ENCODE peak calls at places on chromosome 6, in nine cellular contexts. O is A549, Y is neural progenitor cell, C is mammary epithelial cell, Z is HCT116, K is OCI-LY7, E is IMR-90, T is H9, M is GM23248. N is an unnamed sample.

GRCh38 chr6:52760105-52760765 is 3.0 kb downstream of the GSTA2 start:
- DNase-seq in K (no peak), Y (no peak), C (no peak), O (no peak), E (no peak), M (no peak), Z (no peak), T (no peak), N (no peak)

GRCh38 chr6:4829089-4829488 is 52.9 kb downstream of the CDYL start:
- DNase-seq in M (no peak), Z (no peak), E (no peak), K (no peak), T (no peak), C (no peak), Y (no peak), O (no peak), N (no peak)

GRCh38 chr6:11854418-11855165 is 76.0 kb upstream of the ADTRP start:
- DNase-seq in O (peak; percentile 5), Y (no peak), Z (no peak), T (no peak), M (peak; percentile 57), C (peak; percentile 81), E (peak; percentile 89), K (no peak), N (no peak)

GRCh38 chr6:3873051-3873450 is 23.9 kb downstream of the FAM50B start:
- DNase-seq in M (peak; percentile 6), T (no peak), Y (no peak), Z (no peak), K (no peak), O (no peak), E (no peak), C (no peak), N (no peak)

GRCh38 chr6:111852704-111853103 is 20.5 kb downstream of the FYN start:
- DNase-seq in E (peak; percentile 34), O (no peak), C (no peak), T (no peak), K (no peak), M (peak; percentile 74), Y (no peak), Z (no peak), N (peak; percentile 61)

GRCh38 chr6:90315354-90315960 is 18.8 kb upstream of the BACH2 start:
- DNase-seq in E (no peak), Y (no peak), T (no peak), C (no peak), K (peak; percentile 92), M (no peak), Z (no peak), O (no peak), N (no peak)

GRCh38 chr6:12528581-12529363 is 187.8 kb upstream of the PHACTR1 start:
- DNase-seq in E (no peak), C (no peak), M (no peak), Z (no peak), K (no peak), O (no peak), T (no peak), Y (peak; percentile 22), N (no peak)

GRCh38 chr6:116180375-116180774 is 54.4 kb upstream of the COL10A1 start:
- DNase-seq in K (no peak), O (no peak), Y (no peak), E (no peak), Z (no peak), C (no peak), T (no peak), M (no peak), N (no peak)

GRCh38 chr6:63571883-63572732 is at the start of the genes LOC128125822 and PTP4A1:
- DNase-seq in Z (peak; percentile 92), O (peak; percentile 60), E (peak; percentile 98), C (peak; percentile 96), M (peak; percentile 99), Y (peak; percentile 99), K (peak; percentile 99), T (peak; percentile 98), N (peak; percentile 98)

GRCh38 chr6:19669206-19669605 is 168.0 kb upstream of the ID4 start:
- DNase-seq in K (no peak), C (no peak), T (no peak), Y (no peak), M (peak; percentile 54), O (no peak), E (no peak), Z (no peak), N (no peak)

GRCh38 chr6:125253881-125254280 is 47.9 kb downstream of the HDDC2 start:
- DNase-seq in M (no peak), C (peak; percentile 50), Z (no peak), T (no peak), O (no peak), Y (no peak), K (no peak), E (no peak), N (no peak)

GRCh38 chr6:89909991-89910390 is 15.7 kb downstream of the GJA10 start:
- DNase-seq in T (no peak), Z (no peak), E (no peak), C (no peak), O (no peak), Y (peak; percentile 50), M (no peak), K (no peak), N (no peak)

GRCh38 chr6:36833182-36833789 is 6.0 kb downstream of the CPNE5 start:
- DNase-seq in C (no peak), M (no peak), T (no peak), E (no peak), Y (no peak), O (no peak), K (no peak), Z (no peak), N (no peak)

GRCh38 chr6:142987490-142987889 is 42.5 kb upstream of the HIVEP2 start:
- DNase-seq in M (no peak), Z (no peak), O (no peak), E (no peak), T (no peak), C (no peak), Y (no peak), K (no peak), N (no peak)

GRCh38 chr6:1525364-1526038 is 84.2 kb upstream of the FOXC1 start:
- DNase-seq in E (peak; percentile 23), O (no peak), C (no peak), K (no peak), Y (no peak), M (no peak), Z (no peak), T (no peak), N (no peak)

GRCh38 chr6:12150812-12151432 is 138.8 kb downstream of the HIVEP1 start:
- DNase-seq in C (no peak), T (peak; percentile 63), M (peak; percentile 25), E (no peak), O (peak; percentile 25), Y (peak; percentile 72), Z (peak; percentile 19), K (peak; percentile 47), N (peak; percentile 56)

GRCh38 chr6:125787791-125788190 is 3.0 kb upstream of the NCOA7 start:
- DNase-seq in T (no peak), C (no peak), Z (no peak), O (no peak), M (peak; percentile 49), K (peak; percentile 43), E (peak; percentile 54), Y (no peak), N (peak; percentile 79)

GRCh38 chr6:4577406-4577805 is 198.8 kb upstream of the CDYL start:
- DNase-seq in T (no peak), C (no peak), E (peak; percentile 99), K (no peak), O (no peak), Z (no peak), Y (no peak), M (peak; percentile 92), N (no peak)

GRCh38 chr6:38077488-38078015 is 258.0 kb downstream of the ZFAND3 start:
- DNase-seq in C (no peak), O (no peak), M (no peak), Z (no peak), Y (no peak), T (no peak), E (no peak), K (no peak), N (no peak)

DNA sequence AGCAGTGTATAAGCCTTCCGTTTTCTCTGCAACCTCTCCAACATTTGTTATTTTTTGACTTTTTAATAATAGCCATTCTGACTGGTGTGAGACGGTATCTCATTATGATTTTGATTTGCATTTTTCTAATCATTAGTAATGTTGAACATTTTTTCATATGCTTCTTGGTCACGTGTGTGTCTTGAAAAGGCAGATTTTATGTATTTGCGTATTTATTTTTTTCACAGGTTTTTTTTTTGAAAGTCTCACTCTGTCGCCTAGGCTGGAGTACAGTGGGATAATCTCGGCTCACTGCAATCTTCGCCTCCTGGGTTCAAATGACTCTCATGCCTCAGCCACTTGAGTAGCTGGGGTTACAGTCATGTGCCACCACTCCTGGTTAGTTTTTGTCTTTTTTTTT is 1.7 kb upstream of the HLA-DMB start:
- DNase-seq in Z (no peak), C (no peak), K (no peak), M (no peak), E (no peak), O (no peak), Y (no peak), T (no peak), N (peak; percentile 61)
- H3K4me2 ChIP-seq in Z (no peak overlapping the region), C (no peak overlapping the region), K (peak overlapping the region; percentile 95), M (no peak overlapping the region), E (no peak overlapping the region), O (no peak overlapping the region), Y (no peak overlapping the region), T (no peak overlapping the region), N (peak overlapping the region; percentile 94)

DNA sequence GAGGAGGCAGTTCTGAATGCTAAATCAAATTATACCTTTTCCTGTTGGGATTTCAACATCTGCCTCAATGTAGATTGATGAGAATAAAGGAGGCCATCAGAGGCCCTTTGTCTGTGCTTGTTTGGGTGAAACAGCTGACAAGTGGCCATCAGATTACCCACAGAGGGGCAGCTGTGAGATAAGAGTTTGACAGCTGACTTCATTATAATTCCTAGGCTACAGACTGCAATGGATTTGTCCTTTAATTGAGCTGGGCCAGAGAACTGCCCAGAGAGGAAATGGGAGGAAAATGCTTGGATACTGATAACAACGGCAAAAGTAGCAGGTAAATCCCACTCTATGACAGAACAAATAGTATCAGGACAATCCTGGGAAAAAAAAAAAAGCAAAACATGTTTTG is 649.4 kb downstream of the HDGFL1 start:
- DNase-seq in C (no peak), T (peak; percentile 39), E (no peak), O (no peak), Y (peak; percentile 84), M (no peak), K (no peak), Z (no peak), N (no peak)
- H3K9me3 ChIP-seq in C (peaks cover 7% of the 10 kb centered on the region), T (no peaks in the 10 kb centered on the region), E (no peaks in the 10 kb centered on the region), O (no peaks in the 10 kb centered on the region), Y (no peaks in the 10 kb centered on the region), M (no peaks in the 10 kb centered on the region), K (no peaks in the 10 kb centered on the region), Z (peaks cover 6% of the 10 kb centered on the region), N (peaks cover 9% of the 10 kb centered on the region)

DNA sequence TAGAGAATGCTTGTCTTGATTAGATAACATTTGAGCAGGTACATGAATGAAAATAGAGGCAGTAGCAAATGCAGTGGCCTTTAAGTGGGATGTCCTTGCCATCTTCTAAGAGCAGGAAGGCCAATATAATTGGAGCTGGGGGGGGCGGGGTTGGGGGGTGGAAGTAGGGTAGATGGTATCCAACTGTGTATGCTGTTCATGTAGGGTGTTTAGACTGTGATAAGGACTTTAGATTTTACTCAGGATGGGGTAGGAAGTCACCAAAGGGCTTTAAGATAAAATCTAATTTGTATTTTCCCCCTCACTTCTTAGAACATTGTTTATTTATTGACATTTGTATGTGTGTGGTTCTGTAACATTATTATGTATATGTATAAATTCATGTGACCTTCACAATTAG is 12.0 kb downstream of the TAB2 start:
- DNase-seq in K (no peak), Y (no peak), T (no peak), M (no peak), E (no peak), C (no peak), O (no peak), Z (no peak), N (no peak)
- H3K4me2 ChIP-seq in K (no peak overlapping the region), Y (no peak overlapping the region), T (no peak overlapping the region), M (no peak overlapping the region), E (no peak overlapping the region), C (no peak overlapping the region), O (no peak overlapping the region), Z (no peak overlapping the region), N (no peak overlapping the region)

GRCh38 chr6:168007592-168008338 is 10.3 kb downstream of the KIF25 start:
- DNase-seq in O (peak; percentile 18), T (no peak), Z (peak; percentile 83), Y (no peak), E (peak; percentile 99), K (no peak), M (peak; percentile 96), C (peak; percentile 98), N (no peak)
- H3K9me3 ChIP-seq in O (peaks cover 28% of the 10 kb centered on the region), T (no peaks in the 10 kb centered on the region), Z (peaks cover 12% of the 10 kb centered on the region), Y (peaks cover 19% of the 10 kb centered on the region), E (peaks cover 10% of the 10 kb centered on the region), K (peaks cover 17% of the 10 kb centered on the region), M (peaks cover 8% of the 10 kb centered on the region), C (peaks cover 14% of the 10 kb centered on the region), N (peaks cover 19% of the 10 kb centered on the region)